ENCODE peak calls at places on chromosomes 4 and X, in five cellular contexts. Y, D, K, W and Z are unnamed samples.

GRCh38 chrX:32126997-32127396 is 1055.2 kb upstream of the FTHL17 start:
- DNase-seq in W (no peak), Y (no peak), D (no peak), K (no peak), Z (no peak)

GRCh38 chrX:84047339-84047738 is 140.7 kb downstream of the RPS6KA6 start:
- DNase-seq in K (no peak), W (no peak), D (no peak), Y (no peak), Z (no peak)

GRCh38 chr4:156169011-156169410 is 215.3 kb upstream of the CTSO start:
- DNase-seq in K (no peak), W (no peak), D (peak; percentile 13), Y (no peak), Z (peak; percentile 78)

GRCh38 chr4:146186556-146186955 is 11.0 kb downstream of the LSM6 start:
- DNase-seq in W (no peak), K (no peak), Y (no peak), D (no peak), Z (no peak)

GRCh38 chrX:40127052-40127451 is 29.3 kb upstream of the BCOR start:
- DNase-seq in W (peak; percentile 13), D (no peak), K (no peak), Y (no peak), Z (no peak)

GRCh38 chr4:2733844-2734574 is 22.1 kb downstream of the TNIP2 start:
- DNase-seq in W (no peak), K (no peak), D (no peak), Y (no peak), Z (no peak)

GRCh38 chrX:109635151-109635550 is 10.2 kb upstream of the KCNE5 start:
- DNase-seq in W (no peak), D (no peak), Y (no peak), K (no peak), Z (no peak)

GRCh38 chr4:100984901-100985300 is 362.4 kb downstream of the PPP3CA start:
- DNase-seq in Y (no peak), K (no peak), W (no peak), D (no peak), Z (no peak)

GRCh38 chr4:139530833-139531427 is 25.1 kb downstream of the SETD7 start:
- DNase-seq in D (no peak), W (peak; percentile 63), Y (peak; percentile 63), K (peak; percentile 50), Z (no peak)

GRCh38 chr4:183422962-183423653 is 21.3 kb upstream of the CDKN2AIP start:
- DNase-seq in W (no peak), K (no peak), D (no peak), Y (no peak), Z (no peak)

GRCh38 chr4:106676173-106676921 is 307.8 kb upstream of the GIMD1 start:
- DNase-seq in W (no peak), D (no peak), Y (no peak), K (no peak), Z (no peak)

GRCh38 chrX:56089376-56089775 is 142.8 kb upstream of the KLF8 start:
- DNase-seq in D (no peak), Y (no peak), K (no peak), W (no peak), Z (no peak)

GRCh38 chrX:119181491-119181890 is 53.9 kb upstream of the KIAA1210 start:
- DNase-seq in K (no peak), W (no peak), D (no peak), Y (no peak), Z (no peak)

GRCh38 chr4:5959221-5959982 is 58.8 kb downstream of the C4orf50 start:
- DNase-seq in Y (no peak), W (no peak), K (no peak), D (no peak), Z (peak; percentile 35)

GRCh38 chr4:15913631-15913970 is 24.9 kb downstream of the FGFBP1 start:
- DNase-seq in Y (no peak), K (no peak), D (no peak), W (no peak), Z (no peak)

GRCh38 chr4:20422398-20422797 is 170.7 kb downstream of the SLIT2 start:
- DNase-seq in Y (no peak), D (no peak), K (no peak), W (no peak), Z (no peak)

GRCh38 chr4:5632043-5632440 is 76.3 kb downstream of the EVC2 start:
- DNase-seq in K (no peak), W (no peak), Y (no peak), D (no peak), Z (no peak)

GRCh38 chr4:117135634-117136354 is 50.4 kb upstream of the TRAM1L1 start:
- DNase-seq in K (no peak), Y (no peak), W (no peak), D (no peak), Z (no peak)

GRCh38 chrX:131513159-131513914 is 30.5 kb upstream of the OR13H1 start:
- DNase-seq in Y (no peak), K (no peak), D (no peak), W (no peak), Z (no peak)

GRCh38 chr4:6008766-6009385 is 9.4 kb downstream of the C4orf50 start:
- DNase-seq in W (no peak), D (peak; percentile 27), Y (no peak), K (no peak), Z (no peak)

GRCh38 chr4:37562592-37562991 is 123.6 kb downstream of the RELL1 start:
- DNase-seq in K (no peak), W (no peak), D (no peak), Y (no peak), Z (no peak)

GRCh38 chr4:150682126-150682525 is 100.2 kb downstream of the MAB21L2 start:
- DNase-seq in D (no peak), Y (no peak), W (no peak), K (no peak), Z (no peak)

GRCh38 chrX:100673397-100673953 is 29.5 kb downstream of the SRPX2 start:
- DNase-seq in Y (no peak), D (no peak), W (no peak), K (no peak), Z (no peak)

GRCh38 chr4:77007358-77008230 is 58.0 kb downstream of the SEPTIN11 start:
- DNase-seq in K (no peak), D (no peak), Y (no peak), W (peak; percentile 15), Z (no peak)

GRCh38 chr4:167415461-167415860 is 181.2 kb upstream of the SPOCK3 start:
- DNase-seq in W (no peak), D (no peak), K (no peak), Y (no peak), Z (no peak)

GRCh38 chr4:92232566-92232965 is 71.2 kb upstream of the GRID2 start:
- DNase-seq in Y (no peak), W (no peak), K (no peak), D (no peak), Z (no peak)

GRCh38 chrX:119541188-119541587 is 24.0 kb downstream of the STEEP1 start:
- DNase-seq in D (no peak), W (no peak), Y (no peak), K (no peak), Z (no peak)

GRCh38 chr4:25088342-25088952 is 57.7 kb upstream of the LGI2 start:
- DNase-seq in D (no peak), K (no peak), Y (no peak), W (no peak), Z (peak; percentile 84)

GRCh38 chr4:168654206-168655174 is 157.6 kb downstream of the PALLD start:
- DNase-seq in W (no peak), K (no peak), Y (no peak), D (no peak), Z (no peak)